ENCODE peak calls at places on chromosomes 2 and 18, in nine cellular contexts. Z, K, A, B, X, S, P, R and I are unnamed samples.
A peak's percentile ranks its signal among the peaks of the same experiment; 100 is the strongest.

GRCh38 chr2:128347701-128348504 is 29.2 kb upstream of the HS6ST1 start:
- DNase-seq in A (peak; percentile 23), R (no peak), X (peak; percentile 75), K (peak; percentile 73), S (peak; percentile 85), P (peak; percentile 64), B (peak; percentile 74), Z (no peak), I (peak; percentile 67)

GRCh38 chr18:30486856-30487255 is 555.7 kb downstream of the DSC3 start:
- DNase-seq in B (peak; percentile 85), K (no peak), S (no peak), A (no peak), X (no peak), P (peak; percentile 81), Z (no peak), R (no peak), I (no peak)

GRCh38 chr2:208213508-208214120 is 23.8 kb upstream of the C2orf80 start:
- DNase-seq in P (peak; percentile 42), S (no peak), A (no peak), R (no peak), B (peak; percentile 47), K (no peak), Z (no peak), X (no peak), I (no peak)

GRCh38 chr18:68176901-68177300 is 538.0 kb downstream of the TMX3 start:
- DNase-seq in K (no peak), Z (no peak), P (peak; percentile 41), A (no peak), B (peak; percentile 55), S (no peak), R (no peak), X (no peak), I (no peak)

GRCh38 chr2:70627499-70627898 is 73.9 kb upstream of the TGFA start:
- DNase-seq in X (no peak), P (no peak), Z (no peak), B (no peak), A (no peak), K (peak; percentile 30), R (no peak), S (no peak), I (no peak)

GRCh38 chr2:111226797-111227700 is 106.3 kb downstream of the BCL2L11 start:
- DNase-seq in R (no peak), X (no peak), S (no peak), B (peak; percentile 61), A (peak; percentile 37), Z (no peak), P (peak; percentile 53), K (no peak), I (no peak)

GRCh38 chr2:38676681-38677080 is 10.8 kb downstream of the GALM start:
- DNase-seq in X (no peak), S (no peak), B (no peak), Z (no peak), R (no peak), A (no peak), K (no peak), P (no peak), I (no peak)

GRCh38 chr2:181275643-181276070 is 181.5 kb upstream of the ITGA4 start:
- DNase-seq in B (no peak), X (no peak), R (no peak), P (no peak), Z (peak; percentile 62), S (no peak), A (no peak), K (no peak), I (no peak)

GRCh38 chr2:207504513-207505171 is 25.1 kb upstream of the CREB1 start:
- DNase-seq in A (peak; percentile 70), K (peak; percentile 24), B (peak; percentile 96), R (no peak), X (peak; percentile 30), P (peak; percentile 96), Z (peak; percentile 38), S (no peak), I (no peak)

GRCh38 chr2:39390126-39390692 is 46.9 kb downstream of the MAP4K3 start:
- DNase-seq in P (no peak), B (no peak), A (no peak), S (no peak), X (no peak), K (no peak), Z (no peak), R (no peak), I (no peak)

GRCh38 chr18:3594760-3595241 is 144.8 kb downstream of the TGIF1 start:
- DNase-seq in R (no peak), A (peak; percentile 49), K (no peak), S (no peak), B (peak; percentile 64), P (peak; percentile 65), Z (no peak), X (peak; percentile 32), I (no peak)

GRCh38 chr18:3593904-3594759 is 144.2 kb downstream of the TGIF1 start:
- DNase-seq in B (peak; percentile 98), A (peak; percentile 98), K (peak; percentile 93), X (peak; percentile 80), S (peak; percentile 74), Z (peak; percentile 93), R (no peak), P (peak; percentile 97), I (peak; percentile 88)

GRCh38 chr18:3596324-3597158 is 146.6 kb downstream of the TGIF1 start:
- DNase-seq in P (peak; percentile 39), B (peak; percentile 47), K (peak; percentile 72), Z (peak; percentile 58), X (peak; percentile 42), S (peak; percentile 69), A (peak; percentile 58), R (no peak), I (no peak)

GRCh38 chr18:3597159-3597977 is 147.4 kb downstream of the TGIF1 start:
- DNase-seq in A (peak; percentile 22), Z (no peak), S (no peak), X (no peak), K (no peak), P (no peak), R (no peak), B (no peak), I (no peak)

GRCh38 chr18:3595282-3596273 is 145.6 kb downstream of the TGIF1 start:
- DNase-seq in Z (no peak), P (peak; percentile 99), K (no peak), S (no peak), B (peak; percentile 99), A (peak; percentile 98), R (no peak), X (no peak), I (no peak)
- H3K4me3 ChIP-seq in Z (peak overlapping the region; percentile 49), P (peak overlapping the region; percentile 61), K (peak overlapping the region; percentile 53), S (peak overlapping the region; percentile 67), B (peak overlapping the region; percentile 64), A (peak overlapping the region; percentile 57), R (peak overlapping the region; percentile 52), X (peak overlapping the region; percentile 64), I (peak overlapping the region; percentile 48)

GRCh38 chr18:74457043-74457742 is at the start of gene DIPK1C:
- DNase-seq in A (no peak), R (no peak), K (no peak), S (no peak), B (no peak), Z (peak; percentile 13), P (no peak), X (peak; percentile 57), I (no peak)
- H3K27me3 ChIP-seq in A (peaks cover 59% of the 10 kb centered on the region), R (peaks cover 70% of the 10 kb centered on the region), K (peaks cover 30% of the 10 kb centered on the region), S (peaks cover 80% of the 10 kb centered on the region), B (peaks cover 18% of the 10 kb centered on the region), Z (peaks cover 67% of the 10 kb centered on the region), P (peaks cover 51% of the 10 kb centered on the region), X (peaks cover 23% of the 10 kb centered on the region), I (no peaks in the 10 kb centered on the region)

GRCh38 chr2:54995553-54995952 is 54.7 kb downstream of the RTN4 start:
- DNase-seq in R (no peak), K (no peak), B (no peak), X (no peak), S (no peak), Z (no peak), P (no peak), A (no peak), I (no peak)

GRCh38 chr2:55003706-55004639 is 46.3 kb downstream of the RTN4 start:
- DNase-seq in S (no peak), X (no peak), P (no peak), Z (no peak), R (no peak), K (no peak), B (no peak), A (no peak), I (no peak)

GRCh38 chr2:54997826-54998225 is 52.4 kb downstream of the RTN4 start:
- DNase-seq in K (no peak), Z (no peak), X (no peak), R (no peak), S (no peak), P (no peak), B (no peak), A (no peak), I (no peak)

GRCh38 chr2:54999182-54999581 is 51.1 kb downstream of the RTN4 start:
- DNase-seq in B (peak; percentile 85), X (no peak), Z (peak; percentile 74), K (no peak), A (peak; percentile 77), R (no peak), S (no peak), P (peak; percentile 81), I (no peak)

DNA sequence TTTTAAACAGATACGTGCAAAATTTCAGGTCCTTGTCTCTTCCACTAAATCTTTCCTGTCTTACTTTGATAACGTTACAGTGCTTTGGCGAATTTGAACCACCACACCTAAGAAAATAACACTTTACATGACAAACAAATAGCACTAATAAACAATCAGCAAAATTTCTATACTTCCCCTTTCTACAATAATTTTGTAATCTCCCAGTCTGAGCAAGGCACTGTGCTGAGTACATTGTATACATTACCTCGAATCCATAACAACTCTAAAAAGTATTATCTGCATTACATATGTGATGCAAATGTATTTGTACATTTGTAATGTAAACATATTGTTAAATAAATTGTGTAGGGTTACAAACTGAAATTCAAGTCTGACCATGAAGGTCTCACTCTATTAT is 49.9 kb downstream of the RTN4 start:
- DNase-seq in A (no peak), Z (no peak), B (no peak), X (no peak), S (no peak), P (no peak), R (no peak), K (no peak), I (no peak)
- H3K4me1 ChIP-seq in A (peaks cover 17% of the 10 kb centered on the region), Z (peaks cover 39% of the 10 kb centered on the region), B (peaks cover 9% of the 10 kb centered on the region), X (peaks cover 47% of the 10 kb centered on the region), S (peaks cover 53% of the 10 kb centered on the region), P (peaks cover 20% of the 10 kb centered on the region), R (peaks cover 8% of the 10 kb centered on the region), K (peaks cover 29% of the 10 kb centered on the region), I (peaks cover 29% of the 10 kb centered on the region)

GRCh38 chr2:12720181-12720580 is 3.4 kb downstream of the TRIB2 start:
- DNase-seq in R (no peak), A (peak; percentile 30), Z (no peak), X (no peak), P (no peak), B (peak; percentile 40), S (no peak), K (no peak), I (no peak)

GRCh38 chr2:12723741-12724463 is 7.2 kb downstream of the TRIB2 start:
- DNase-seq in K (no peak), S (no peak), P (peak; percentile 69), A (no peak), B (peak; percentile 76), R (no peak), X (no peak), Z (no peak), I (no peak)

GRCh38 chr2:12722445-12723316 is 5.9 kb downstream of the TRIB2 start:
- DNase-seq in K (no peak), R (no peak), B (no peak), P (no peak), X (no peak), S (no peak), Z (no peak), A (no peak), I (no peak)

GRCh38 chr2:12720752-12721151 is 4.0 kb downstream of the TRIB2 start:
- DNase-seq in K (no peak), Z (no peak), B (peak; percentile 23), R (no peak), A (no peak), S (no peak), X (no peak), P (no peak), I (no peak)

GRCh38 chr2:12721571-12722444 is 5.1 kb downstream of the TRIB2 start:
- DNase-seq in K (no peak), A (peak; percentile 57), S (no peak), R (no peak), Z (no peak), B (peak; percentile 99), X (no peak), P (peak; percentile 99), I (no peak)
- H3K4me3 ChIP-seq in K (peak overlapping the region; percentile 97), A (no peak overlapping the region), S (peak overlapping the region; percentile 93), R (peak overlapping the region; percentile 59), Z (no peak overlapping the region), B (peak overlapping the region; percentile 38), X (peak overlapping the region; percentile 96), P (peak overlapping the region; percentile 83), I (no peak overlapping the region)